ENCODE peak calls at places on chromosomes 5 and 9, in four cellular contexts. One of them, this sample, is unnamed. For H3K27me3 and H3K36me3, the result is how much of the 10 kb centered on the place peaks cover.

GRCh38 chr5:154345255-154345952 is 100.4 kb upstream of the SAP30L start:
- DNase-seq in naive thymus-derived CD4-positive, alpha-beta T cell: no peak
- DNase-seq in iPS DF 6.9: no peak
- DNase-seq in BE2C: no peak
- DNase-seq in this sample: no peak

GRCh38 chr9:135463140-135463539 is 16.4 kb upstream of the PPP1R26 start:
- DNase-seq in naive thymus-derived CD4-positive, alpha-beta T cell: no peak
- DNase-seq in iPS DF 6.9: no peak
- DNase-seq in BE2C: no peak
- DNase-seq in this sample: no peak

GRCh38 chr9:122051401-122052346 is 41.4 kb downstream of the TTLL11 start:
- DNase-seq in naive thymus-derived CD4-positive, alpha-beta T cell: peak
- DNase-seq in iPS DF 6.9: no peak
- DNase-seq in BE2C: no peak
- DNase-seq in this sample: no peak

GRCh38 chr9:95505676-95506437 is 10.9 kb downstream of the PTCH1 start:
- DNase-seq in naive thymus-derived CD4-positive, alpha-beta T cell: peak
- DNase-seq in iPS DF 6.9: no peak
- DNase-seq in BE2C: peak
- DNase-seq in this sample: no peak

GRCh38 chr9:84667571-84668203 is 1.8 kb upstream of the NTRK2 start:
- DNase-seq in naive thymus-derived CD4-positive, alpha-beta T cell: no peak
- DNase-seq in iPS DF 6.9: no peak
- DNase-seq in BE2C: no peak
- DNase-seq in this sample: no peak

GRCh38 chr9:132242621-132243155 is 80.8 kb downstream of the NTNG2 start:
- DNase-seq in naive thymus-derived CD4-positive, alpha-beta T cell: no peak
- DNase-seq in iPS DF 6.9: no peak
- DNase-seq in BE2C: no peak
- DNase-seq in this sample: no peak

GRCh38 chr5:160470437-160471341 is 49.0 kb downstream of the PTTG1 start:
- DNase-seq in naive thymus-derived CD4-positive, alpha-beta T cell: no peak
- DNase-seq in iPS DF 6.9: no peak
- DNase-seq in BE2C: no peak
- DNase-seq in this sample: no peak

GRCh38 chr5:126531543-126532120 is 63.4 kb downstream of the ALDH7A1 start:
- DNase-seq in naive thymus-derived CD4-positive, alpha-beta T cell: no peak
- DNase-seq in iPS DF 6.9: no peak
- DNase-seq in BE2C: no peak
- DNase-seq in this sample: no peak

GRCh38 chr9:130870491-130871381 is 25.9 kb downstream of the QRFP start:
- DNase-seq in naive thymus-derived CD4-positive, alpha-beta T cell: no peak
- DNase-seq in iPS DF 6.9: no peak
- DNase-seq in BE2C: no peak
- DNase-seq in this sample: no peak

GRCh38 chr5:139631520-139632165 is 16.5 kb upstream of the CXXC5 start:
- DNase-seq in naive thymus-derived CD4-positive, alpha-beta T cell: no peak
- DNase-seq in iPS DF 6.9: no peak
- DNase-seq in BE2C: no peak
- DNase-seq in this sample: no peak

GRCh38 chr5:125140855-125141254 is 394.4 kb upstream of the ZNF608 start:
- DNase-seq in naive thymus-derived CD4-positive, alpha-beta T cell: no peak
- DNase-seq in iPS DF 6.9: no peak
- DNase-seq in BE2C: no peak
- DNase-seq in this sample: no peak

DNA sequence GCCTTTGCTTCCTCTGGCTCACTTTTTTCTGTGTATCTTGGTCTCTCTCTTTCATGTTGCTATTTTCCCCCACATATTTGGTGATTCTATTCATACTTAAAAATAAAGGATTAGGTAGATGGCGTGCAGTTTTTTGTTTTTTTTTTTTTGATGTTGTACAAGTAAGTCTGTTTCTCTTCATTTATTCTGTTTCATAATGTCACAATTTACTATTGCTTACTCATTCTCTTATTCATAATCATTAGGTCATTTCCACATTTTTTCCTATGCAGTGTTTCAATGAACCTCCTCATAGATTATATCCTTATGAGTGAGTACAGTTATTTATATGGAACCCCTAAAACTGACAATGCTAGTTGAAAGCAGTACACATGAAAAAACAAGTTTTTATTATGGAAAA is 136.3 kb downstream of the APBA1 start:
- DNase-seq in naive thymus-derived CD4-positive, alpha-beta T cell: no peak
- DNase-seq in iPS DF 6.9: no peak
- DNase-seq in BE2C: no peak
- DNase-seq in this sample: no peak
- H3K27me3 ChIP-seq in naive thymus-derived CD4-positive, alpha-beta T cell: under half
- H3K27me3 ChIP-seq in iPS DF 6.9: under half
- H3K27me3 ChIP-seq in BE2C: under half
- H3K27me3 ChIP-seq in this sample: under half

GRCh38 chr5:33470544-33470943 is 29.8 kb downstream of the TARS1 start:
- DNase-seq in naive thymus-derived CD4-positive, alpha-beta T cell: no peak
- DNase-seq in iPS DF 6.9: no peak
- DNase-seq in BE2C: peak
- DNase-seq in this sample: no peak
- H3K36me3 ChIP-seq in naive thymus-derived CD4-positive, alpha-beta T cell: half or more
- H3K36me3 ChIP-seq in iPS DF 6.9: under half
- H3K36me3 ChIP-seq in BE2C: half or more
- H3K36me3 ChIP-seq in this sample: under half

GRCh38 chr5:41648976-41649375 is 138.6 kb upstream of the PLCXD3 start:
- DNase-seq in naive thymus-derived CD4-positive, alpha-beta T cell: no peak
- DNase-seq in iPS DF 6.9: no peak
- DNase-seq in BE2C: no peak
- DNase-seq in this sample: no peak

GRCh38 chr5:41650131-41650530 is 139.7 kb upstream of the PLCXD3 start:
- DNase-seq in naive thymus-derived CD4-positive, alpha-beta T cell: no peak
- DNase-seq in iPS DF 6.9: no peak
- DNase-seq in BE2C: no peak
- DNase-seq in this sample: no peak

DNA sequence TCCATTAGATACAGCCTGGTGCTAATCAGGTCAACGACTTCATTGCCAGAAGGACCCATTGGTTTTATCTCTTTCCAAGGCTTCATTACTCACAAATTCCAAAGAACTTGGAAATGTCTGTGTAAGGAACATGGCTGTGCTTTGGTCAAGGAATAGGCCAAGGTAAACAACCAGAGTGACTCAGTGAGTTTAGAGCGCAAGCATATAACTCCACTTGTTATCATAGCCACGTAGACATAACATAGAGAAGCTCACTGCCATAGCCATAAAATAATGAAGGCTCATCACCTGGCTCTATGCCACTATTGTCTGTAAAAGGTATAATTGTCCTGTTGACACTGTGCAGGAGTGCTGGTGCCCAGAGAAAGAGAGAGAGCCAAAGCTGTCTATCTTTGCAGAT is 139.3 kb upstream of the PLCXD3 start:
- DNase-seq in naive thymus-derived CD4-positive, alpha-beta T cell: no peak
- DNase-seq in iPS DF 6.9: no peak
- DNase-seq in BE2C: no peak
- DNase-seq in this sample: no peak
- H3K27me3 ChIP-seq in naive thymus-derived CD4-positive, alpha-beta T cell: under half
- H3K27me3 ChIP-seq in iPS DF 6.9: under half
- H3K27me3 ChIP-seq in BE2C: under half
- H3K27me3 ChIP-seq in this sample: under half

DNA sequence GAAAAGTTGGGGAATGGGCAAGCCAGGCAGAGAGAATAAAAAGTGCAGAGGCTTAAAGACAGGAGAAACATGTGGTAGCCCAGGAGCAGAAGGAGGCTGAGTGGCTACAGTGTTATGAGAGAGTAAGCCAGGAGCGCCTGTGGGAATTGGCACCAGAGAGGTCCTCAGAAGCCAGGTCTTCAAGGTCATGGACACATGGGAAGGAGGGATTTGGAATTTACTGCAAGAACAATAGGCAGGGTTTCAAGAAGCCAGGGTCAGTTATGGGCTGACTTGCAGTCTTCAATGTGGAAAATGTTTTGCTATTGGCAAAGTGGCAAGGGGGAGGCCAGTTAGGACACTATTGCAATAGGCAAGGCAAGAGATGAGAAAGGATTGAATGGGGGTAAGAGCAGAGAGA is 29.3 kb downstream of the ERAP1 start:
- DNase-seq in naive thymus-derived CD4-positive, alpha-beta T cell: no peak
- DNase-seq in iPS DF 6.9: no peak
- DNase-seq in BE2C: no peak
- DNase-seq in this sample: no peak
- H3K36me3 ChIP-seq in naive thymus-derived CD4-positive, alpha-beta T cell: half or more
- H3K36me3 ChIP-seq in iPS DF 6.9: under half
- H3K36me3 ChIP-seq in BE2C: under half
- H3K36me3 ChIP-seq in this sample: half or more

GRCh38 chr5:172544371-172545120 is 90.2 kb upstream of the SH3PXD2B start:
- DNase-seq in naive thymus-derived CD4-positive, alpha-beta T cell: no peak
- DNase-seq in iPS DF 6.9: no peak
- DNase-seq in BE2C: no peak
- DNase-seq in this sample: no peak
- H3K27me3 ChIP-seq in naive thymus-derived CD4-positive, alpha-beta T cell: under half
- H3K27me3 ChIP-seq in iPS DF 6.9: under half
- H3K27me3 ChIP-seq in BE2C: under half
- H3K27me3 ChIP-seq in this sample: under half

DNA sequence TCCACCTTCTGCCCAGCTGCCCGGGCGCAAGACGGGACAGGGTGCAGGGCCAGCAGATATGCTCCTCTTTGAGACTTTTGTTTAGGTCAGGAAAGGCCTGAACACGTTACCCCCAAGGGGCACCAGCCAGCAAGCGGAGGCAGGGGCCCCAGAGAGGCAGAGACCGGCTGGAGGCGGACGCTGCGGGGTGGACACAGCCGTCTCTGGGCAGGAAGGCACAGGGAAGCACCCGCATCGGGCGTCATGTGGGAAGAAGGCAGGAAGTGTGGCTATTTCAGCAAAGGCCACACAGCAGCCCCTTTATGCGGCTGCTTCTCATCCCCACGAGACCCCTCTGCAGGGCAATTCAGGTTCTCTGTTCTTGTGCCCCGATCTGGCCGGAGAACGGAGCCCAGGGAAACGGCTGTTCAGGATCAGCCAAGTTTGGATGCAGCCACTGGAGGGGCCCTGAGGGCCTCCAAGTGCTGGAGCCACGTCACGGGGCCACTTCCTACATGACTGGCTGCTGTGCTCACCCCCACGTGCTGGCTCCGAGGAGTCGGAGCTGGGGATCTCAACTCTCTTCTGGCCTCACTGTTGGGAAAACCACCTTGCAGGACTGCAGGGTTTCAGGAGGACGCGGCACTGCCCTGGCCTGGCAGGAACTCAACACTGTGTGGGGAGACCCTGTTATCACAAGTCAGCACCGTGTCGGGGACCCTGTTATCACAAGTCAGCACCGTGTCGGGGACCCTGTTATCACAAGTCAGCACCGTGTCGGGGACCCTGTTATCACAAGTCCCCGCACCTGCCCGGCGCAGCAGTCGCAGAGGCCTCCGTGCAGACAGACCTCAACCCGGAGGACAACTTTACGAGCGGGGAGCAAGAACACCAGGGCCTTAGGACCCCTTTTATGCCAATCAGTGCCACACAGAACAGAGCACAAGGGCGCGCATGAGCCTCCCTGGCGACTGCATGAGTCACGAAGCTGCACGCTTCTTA is 44.4 kb downstream of the SLC12A7 start:
- DNase-seq in naive thymus-derived CD4-positive, alpha-beta T cell: no peak
- DNase-seq in iPS DF 6.9: no peak
- DNase-seq in BE2C: no peak
- DNase-seq in this sample: no peak
- H3K36me3 ChIP-seq in naive thymus-derived CD4-positive, alpha-beta T cell: half or more
- H3K36me3 ChIP-seq in iPS DF 6.9: under half
- H3K36me3 ChIP-seq in BE2C: under half
- H3K36me3 ChIP-seq in this sample: under half

GRCh38 chr5:159056201-159056600 is 43.5 kb downstream of the EBF1 start:
- DNase-seq in naive thymus-derived CD4-positive, alpha-beta T cell: no peak
- DNase-seq in iPS DF 6.9: no peak
- DNase-seq in BE2C: no peak
- DNase-seq in this sample: no peak
- H3K27me3 ChIP-seq in naive thymus-derived CD4-positive, alpha-beta T cell: under half
- H3K27me3 ChIP-seq in iPS DF 6.9: under half
- H3K27me3 ChIP-seq in BE2C: under half
- H3K27me3 ChIP-seq in this sample: under half

GRCh38 chr5:124065508-124065907 is 553.5 kb downstream of the CSNK1G3 start:
- DNase-seq in naive thymus-derived CD4-positive, alpha-beta T cell: no peak
- DNase-seq in iPS DF 6.9: no peak
- DNase-seq in BE2C: no peak
- DNase-seq in this sample: no peak

GRCh38 chr5:124061663-124062062 is 549.7 kb downstream of the CSNK1G3 start:
- DNase-seq in naive thymus-derived CD4-positive, alpha-beta T cell: no peak
- DNase-seq in iPS DF 6.9: no peak
- DNase-seq in BE2C: no peak
- DNase-seq in this sample: no peak

GRCh38 chr5:124060010-124060409 is 548.0 kb downstream of the CSNK1G3 start:
- DNase-seq in naive thymus-derived CD4-positive, alpha-beta T cell: no peak
- DNase-seq in iPS DF 6.9: no peak
- DNase-seq in BE2C: no peak
- DNase-seq in this sample: no peak

GRCh38 chr5:124060413-124061095 is 548.6 kb downstream of the CSNK1G3 start:
- DNase-seq in naive thymus-derived CD4-positive, alpha-beta T cell: no peak
- DNase-seq in iPS DF 6.9: no peak
- DNase-seq in BE2C: no peak
- DNase-seq in this sample: no peak

DNA sequence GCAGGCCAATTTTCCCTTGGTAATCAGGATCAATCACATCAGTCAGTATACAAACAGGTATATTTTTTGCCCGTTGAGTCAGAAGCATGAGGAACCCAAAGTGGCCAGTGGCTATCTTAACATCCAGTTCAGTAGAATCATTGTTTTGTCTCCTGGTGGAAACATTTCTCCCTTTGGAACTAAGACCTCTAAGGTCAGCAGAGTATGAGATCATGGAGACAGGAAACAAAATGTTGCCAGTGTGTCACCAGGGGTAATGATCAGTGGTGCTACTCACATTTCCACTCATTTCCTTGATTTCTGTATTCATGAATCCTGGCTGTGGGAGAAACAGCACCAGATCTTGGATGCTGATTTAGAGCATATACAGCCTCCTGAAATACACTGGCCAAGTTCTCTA is 553.0 kb downstream of the CSNK1G3 start:
- DNase-seq in naive thymus-derived CD4-positive, alpha-beta T cell: no peak
- DNase-seq in iPS DF 6.9: no peak
- DNase-seq in BE2C: no peak
- DNase-seq in this sample: no peak
- H3K36me3 ChIP-seq in naive thymus-derived CD4-positive, alpha-beta T cell: under half
- H3K36me3 ChIP-seq in iPS DF 6.9: under half
- H3K36me3 ChIP-seq in BE2C: under half
- H3K36me3 ChIP-seq in this sample: under half